ENCODE peak calls at places on chromosome 7, in six cellular contexts. S is IMR-90, H is H1, X is mesendoderm, W is neuronal stem cell, Y is H9. I is an unnamed sample.

GRCh38 chr7:30654296-30655090 is 27.8 kb downstream of the CRHR2 start:
- DNase-seq in S (no peak), H (no peak), X (no peak), W (no peak), Y (no peak), I (no peak)

GRCh38 chr7:38321515-38321944 is 48.1 kb upstream of the TARP start:
- DNase-seq in S (peak), H (no peak), X (no peak), W (no peak), Y (no peak), I (peak)

GRCh38 chr7:24820730-24821044 is 63.4 kb upstream of the GSDME start:
- DNase-seq in S (no peak), H (no peak), X (no peak), W (no peak), Y (no peak), I (peak)

GRCh38 chr7:50914460-50914859 is 131.8 kb upstream of the GRB10 start:
- DNase-seq in S (no peak), H (no peak), X (peak), W (no peak), Y (no peak), I (no peak)

GRCh38 chr7:77867208-77867915 is 68.8 kb downstream of the PHTF2 start:
- DNase-seq in S (peak), H (no peak), X (no peak), W (no peak), Y (no peak), I (peak)

GRCh38 chr7:30173058-30173897 is 38.5 kb downstream of the MTURN start:
- DNase-seq in S (peak), H (no peak), X (no peak), W (no peak), Y (no peak), I (peak)

GRCh38 chr7:41003031-41003925 is 699.6 kb downstream of the INHBA start:
- DNase-seq in S (peak), H (peak), X (peak), W (peak), Y (peak), I (no peak)

GRCh38 chr7:29627631-29628030 is 64.0 kb downstream of the PRR15 start:
- DNase-seq in S (no peak), H (no peak), X (no peak), W (no peak), Y (no peak), I (no peak)

GRCh38 chr7:12995912-12996469 is 308.6 kb downstream of the ARL4A start:
- DNase-seq in S (no peak), H (no peak), X (no peak), W (no peak), Y (no peak), I (no peak)

GRCh38 chr7:192035-192649 is at the start of gene FAM20C:
- DNase-seq in S (peak), H (no peak), X (peak), W (peak), Y (peak), I (peak)

GRCh38 chr7:128940494-128941322 is 3.0 kb downstream of the IRF5 start:
- DNase-seq in S (no peak), H (peak), X (no peak), W (no peak), Y (no peak), I (no peak)

GRCh38 chr7:30561389-30561788 is 33.3 kb upstream of the GARS1 start:
- DNase-seq in S (no peak), H (no peak), X (no peak), W (no peak), Y (no peak), I (no peak)

GRCh38 chr7:128190051-128190640 is 50.9 kb upstream of the LEP start:
- DNase-seq in S (no peak), H (peak), X (no peak), W (no peak), Y (peak), I (no peak)

GRCh38 chr7:40604601-40605438 is 470.0 kb downstream of the SUGCT start:
- DNase-seq in S (peak), H (peak), X (peak), W (peak), Y (peak), I (peak)

GRCh38 chr7:126702242-126703016 is 550.3 kb downstream of the GRM8 start:
- DNase-seq in S (no peak), H (no peak), X (no peak), W (no peak), Y (no peak), I (peak)

GRCh38 chr7:5354460-5355279 is 69.0 kb downstream of the TNRC18 start:
- DNase-seq in S (peak), H (no peak), X (peak), W (no peak), Y (peak), I (peak)

GRCh38 chr7:159004411-159004810 is 140.3 kb downstream of the VIPR2 start:
- DNase-seq in S (no peak), H (no peak), X (no peak), W (no peak), Y (no peak), I (no peak)

GRCh38 chr7:98771519-98772241 is 98.1 kb downstream of the TMEM130 start:
- DNase-seq in S (peak), H (no peak), X (peak), W (peak), Y (peak), I (peak)

GRCh38 chr7:31887006-31887405 is 183.2 kb downstream of the PDE1C start:
- DNase-seq in S (no peak), H (no peak), X (no peak), W (no peak), Y (no peak), I (no peak)

GRCh38 chr7:28960071-28960840 is 2.1 kb upstream of the TRIL start:
- DNase-seq in S (no peak), H (no peak), X (no peak), W (no peak), Y (no peak), I (no peak)

GRCh38 chr7:121306565-121306964 is 22.2 kb upstream of the WNT16 start:
- DNase-seq in S (no peak), H (no peak), X (no peak), W (no peak), Y (no peak), I (no peak)

GRCh38 chr7:44062180-44062902 is 3.0 kb downstream of the PGAM2 start:
- DNase-seq in S (no peak), H (no peak), X (no peak), W (no peak), Y (no peak), I (no peak)

GRCh38 chr7:151309306-151309705 is 32.3 kb upstream of the NUB1 start:
- DNase-seq in S (peak), H (no peak), X (no peak), W (no peak), Y (no peak), I (peak)

GRCh38 chr7:29289156-29290021 is 94.8 kb downstream of the CHN2 start:
- DNase-seq in S (no peak), H (no peak), X (no peak), W (peak), Y (no peak), I (no peak)

GRCh38 chr7:80634505-80634904 is 3.9 kb upstream of the CD36 start:
- DNase-seq in S (peak), H (no peak), X (no peak), W (no peak), Y (no peak), I (peak)

DNA sequence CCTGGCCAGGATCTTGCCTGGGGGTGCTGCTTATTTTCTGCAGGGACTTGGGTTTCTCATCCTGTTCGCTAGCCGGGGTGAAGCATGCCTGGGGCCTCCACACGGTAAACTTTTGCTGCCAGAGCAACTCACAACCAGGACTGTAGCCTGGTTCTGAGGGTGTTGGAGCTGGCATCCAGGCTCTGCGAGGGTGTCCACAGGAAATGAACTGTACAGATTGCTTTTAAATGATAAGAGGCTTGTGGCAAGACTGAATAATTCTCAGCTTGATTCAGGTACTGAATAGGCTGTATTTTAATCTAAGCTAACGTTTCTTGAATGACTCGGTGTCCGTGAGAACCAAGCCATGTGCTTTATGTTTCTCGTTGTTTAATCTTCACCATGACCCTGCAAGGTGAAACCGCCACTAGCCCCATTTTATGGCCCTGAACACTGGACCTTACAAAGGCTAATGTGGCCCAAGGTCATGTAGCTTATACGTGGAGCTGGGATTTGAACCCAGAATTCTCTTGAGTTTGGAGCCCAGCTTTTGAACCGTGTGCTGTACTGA is 49.4 kb downstream of the EEPD1 start:
- DNase-seq in S (no peak), H (no peak), X (no peak), W (no peak), Y (no peak), I (no peak)
- H2AK5ac ChIP-seq in S (peak), H (no peak), X (no peak), W (peak), Y (no peak), I (no peak)

GRCh38 chr7:7102906-7103305 is 79.4 kb upstream of the C1GALT1 start:
- DNase-seq in S (no peak), H (no peak), X (no peak), W (no peak), Y (no peak), I (no peak)
- H2AK5ac ChIP-seq in S (no peak), H (peak), X (no peak), W (no peak), Y (no peak), I (no peak)

DNA sequence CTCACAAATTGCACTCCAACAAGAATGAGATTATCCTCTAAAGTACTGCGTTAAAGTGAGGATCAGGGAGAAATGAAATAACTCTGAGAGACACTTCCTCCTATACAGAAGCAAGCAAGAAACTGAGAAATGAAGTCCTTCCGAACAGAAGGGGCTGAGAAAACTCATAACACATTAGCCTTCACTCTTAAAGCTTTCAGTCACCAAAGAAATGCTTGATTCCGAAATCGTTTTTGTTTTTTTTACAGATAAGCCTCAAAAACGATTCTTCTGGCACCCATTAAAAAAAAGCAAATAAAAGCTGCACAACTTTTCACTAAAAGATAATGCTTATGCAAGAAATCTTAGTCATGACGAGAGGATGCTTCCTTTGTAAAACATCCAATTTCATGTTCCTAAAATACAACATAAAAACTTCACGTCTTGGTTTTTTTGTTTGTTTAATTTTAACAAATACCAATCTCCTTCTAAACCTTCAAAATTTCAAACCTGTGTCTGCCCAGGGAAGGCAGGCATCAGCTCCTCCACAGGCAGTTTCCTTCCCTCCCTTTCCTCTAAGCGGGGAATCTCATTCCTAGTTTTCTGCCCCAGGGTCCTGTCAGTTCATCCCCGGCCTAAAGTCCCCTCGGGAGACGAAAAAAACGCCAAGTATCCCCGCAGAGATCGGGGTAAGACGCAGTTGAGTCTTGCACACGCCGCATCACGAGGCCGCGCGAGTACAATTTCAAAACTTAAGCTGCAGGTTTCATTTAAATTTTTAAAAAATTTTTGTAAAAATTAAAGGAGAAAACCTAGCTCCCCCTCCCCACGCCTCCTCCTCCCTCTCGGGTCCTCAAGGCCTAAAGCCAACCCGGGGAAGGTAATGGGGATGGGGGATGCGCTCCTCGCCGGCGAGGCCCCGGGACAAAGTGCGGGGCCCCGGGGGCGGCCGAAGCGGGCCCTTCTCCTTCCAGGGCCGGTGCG is 1.1 kb downstream of the BAZ1B start:
- DNase-seq in S (peak), H (no peak), X (peak), W (no peak), Y (no peak), I (peak)
- H2AK5ac ChIP-seq in S (peak), H (no peak), X (peak), W (peak), Y (no peak), I (no peak)

GRCh38 chr7:104039363-104039762 is 49.9 kb upstream of the RELN start:
- DNase-seq in S (no peak), H (no peak), X (no peak), W (no peak), Y (no peak), I (no peak)
- H2AK5ac ChIP-seq in S (no peak), H (no peak), X (no peak), W (no peak), Y (no peak), I (no peak)

GRCh38 chr7:129952164-129952652 is 552 bp downstream of the UBE2H start:
- DNase-seq in S (no peak), H (peak), X (peak), W (no peak), Y (peak), I (peak)
- H2AK5ac ChIP-seq in S (peak), H (no peak), X (no peak), W (peak), Y (no peak), I (peak)

GRCh38 chr7:46029111-46029704 is 108.1 kb upstream of the IGFBP3 start:
- DNase-seq in S (no peak), H (no peak), X (peak), W (no peak), Y (no peak), I (no peak)

GRCh38 chr7:46022397-46022796 is 101.3 kb upstream of the IGFBP3 start:
- DNase-seq in S (no peak), H (no peak), X (no peak), W (no peak), Y (no peak), I (no peak)

GRCh38 chr7:46028246-46028645 is 107.2 kb upstream of the IGFBP3 start:
- DNase-seq in S (no peak), H (no peak), X (no peak), W (no peak), Y (no peak), I (no peak)

GRCh38 chr7:46026741-46027140 is 105.7 kb upstream of the IGFBP3 start:
- DNase-seq in S (no peak), H (no peak), X (no peak), W (no peak), Y (no peak), I (no peak)

GRCh38 chr7:46024263-46024916 is 103.3 kb upstream of the IGFBP3 start:
- DNase-seq in S (no peak), H (no peak), X (no peak), W (no peak), Y (no peak), I (no peak)
- H2AK5ac ChIP-seq in S (no peak), H (no peak), X (no peak), W (no peak), Y (no peak), I (peak)

I was measured in mesenchymal stem cell.